ENCODE peak calls at places on chromosome 1, in eight cellular contexts. E, K, U, Y, P, J, A and H are unnamed samples.
A peak's percentile ranks its signal among the peaks of the same experiment; 100 is the strongest.

GRCh38 chr1:66282343-66282852 is 251.6 kb upstream of the SGIP1 start:
- DNase-seq in K (peak; percentile 98), P (peak; percentile 42), Y (no peak), U (peak; percentile 47), E (no peak), A (no peak), J (peak; percentile 85), H (no peak)

GRCh38 chr1:32991819-32992488 is 27.3 kb upstream of the RNF19B start:
- DNase-seq in P (no peak), A (no peak), E (no peak), K (no peak), Y (no peak), U (no peak), J (no peak), H (no peak)

GRCh38 chr1:15027515-15027948 is 126.0 kb upstream of the TMEM51 start:
- DNase-seq in U (peak; percentile 78), A (peak; percentile 24), K (peak; percentile 52), J (no peak), P (no peak), E (peak; percentile 76), Y (peak; percentile 79), H (peak; percentile 88)

GRCh38 chr1:6438047-6438525 is 13.5 kb downstream of the ESPN start:
- DNase-seq in U (peak; percentile 71), K (peak; percentile 58), E (peak; percentile 63), P (no peak), Y (peak; percentile 64), J (no peak), A (peak; percentile 7), H (peak; percentile 82)

GRCh38 chr1:236917448-236917847 is 86.8 kb downstream of the MT1HL1 start:
- DNase-seq in K (no peak), A (no peak), U (no peak), Y (no peak), E (no peak), J (no peak), P (no peak), H (no peak)

GRCh38 chr1:220527279-220528048 is 472 bp upstream of the MARK1 start:
- DNase-seq in A (no peak), E (no peak), P (no peak), Y (peak; percentile 16), K (peak; percentile 5), U (peak; percentile 29), J (no peak), H (peak; percentile 32)

GRCh38 chr1:157291083-157291482 is 152.9 kb upstream of the ETV3 start:
- DNase-seq in U (no peak), J (no peak), P (no peak), E (no peak), Y (no peak), K (no peak), A (no peak), H (no peak)

GRCh38 chr1:156371553-156372264 is 2.7 kb downstream of the RHBG start:
- DNase-seq in P (no peak), A (no peak), E (no peak), Y (peak; percentile 79), K (peak; percentile 16), J (no peak), U (no peak), H (no peak)

GRCh38 chr1:152654110-152654509 is 9.1 kb upstream of the LCE2D start:
- DNase-seq in Y (peak; percentile 37), A (peak; percentile 19), K (peak; percentile 54), E (no peak), P (no peak), U (peak; percentile 35), J (no peak), H (peak; percentile 12)

GRCh38 chr1:214164157-214164556 is 116.8 kb upstream of the SMYD2 start:
- DNase-seq in U (no peak), E (no peak), A (no peak), K (no peak), P (no peak), J (no peak), Y (no peak), H (no peak)

GRCh38 chr1:215243275-215244054 is 160.9 kb downstream of the KCNK2 start:
- DNase-seq in Y (no peak), E (no peak), A (no peak), P (no peak), U (no peak), K (no peak), J (no peak), H (no peak)

GRCh38 chr1:154529308-154529707 is 27.1 kb upstream of the SHE start:
- DNase-seq in Y (no peak), J (no peak), U (no peak), E (no peak), K (no peak), P (no peak), A (no peak), H (no peak)

GRCh38 chr1:154536570-154536969 is 21.9 kb downstream of the UBE2Q1 start:
- DNase-seq in P (no peak), J (no peak), K (no peak), U (no peak), E (no peak), A (no peak), Y (no peak), H (no peak)

GRCh38 chr1:154539486-154540483 is 18.7 kb downstream of the UBE2Q1 start:
- DNase-seq in Y (no peak), A (no peak), P (no peak), E (no peak), J (no peak), K (no peak), U (no peak), H (no peak)

DNA sequence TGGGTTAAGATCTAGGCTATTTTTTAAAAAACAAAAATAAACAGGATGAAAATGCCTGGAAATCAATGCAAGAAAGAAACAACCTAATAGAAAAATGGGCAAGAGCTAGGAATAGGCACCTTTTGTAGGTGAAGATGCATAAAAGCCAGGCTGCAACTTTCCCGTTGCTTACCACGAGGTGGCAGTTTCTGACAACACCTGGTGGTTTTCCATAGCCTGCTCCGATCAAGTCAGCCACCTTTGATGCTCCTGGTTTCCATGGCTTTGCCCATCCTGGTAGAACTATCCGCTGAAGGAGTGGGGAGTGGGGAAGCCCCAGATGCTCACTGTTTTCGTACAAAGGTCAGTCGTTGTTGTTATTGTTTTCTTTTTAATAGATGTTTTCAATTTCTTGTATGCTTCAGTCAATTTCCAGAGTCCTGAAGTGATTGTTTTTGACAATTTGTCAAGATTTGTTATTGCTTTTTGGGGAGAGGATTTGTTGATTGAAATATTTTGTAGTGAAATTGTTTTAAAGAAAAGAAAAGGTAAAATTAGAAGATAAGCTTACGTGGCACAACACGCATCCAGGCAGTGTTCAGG is 24.1 kb downstream of the UBE2Q1 start:
- DNase-seq in A (no peak), P (no peak), U (peak; percentile 54), J (no peak), K (peak; percentile 44), Y (peak; percentile 10), E (no peak), H (peak; percentile 35)
- TF ChIP-seq CTCF in A (peak; percentile 26), P (peak; percentile 51), U (peak; percentile 36), J (peak; percentile 76), K (peak; percentile 88), Y (no peak), E (peak; percentile 64), H (peak; percentile 48)

GRCh38 chr1:75130312-75130677 is 3.9 kb upstream of the LHX8 start:
- DNase-seq in P (no peak), A (no peak), K (no peak), Y (no peak), E (no peak), U (no peak), J (no peak), H (no peak)

GRCh38 chr1:75130865-75131592 is 3.2 kb upstream of the LHX8 start:
- DNase-seq in U (no peak), E (peak; percentile 16), P (no peak), A (no peak), K (no peak), J (no peak), Y (no peak), H (peak; percentile 47)

GRCh38 chr1:75129660-75130311 is 4.4 kb upstream of the LHX8 start:
- DNase-seq in U (no peak), P (no peak), E (no peak), A (peak; percentile 83), Y (no peak), K (no peak), J (no peak), H (no peak)

GRCh38 chr1:75132421-75133381 is 1.5 kb upstream of the LHX8 start:
- DNase-seq in E (no peak), J (no peak), K (no peak), P (no peak), A (no peak), U (no peak), Y (no peak), H (no peak)

GRCh38 chr1:75131593-75132420 is 2.4 kb upstream of the LHX8 start:
- DNase-seq in K (no peak), P (no peak), U (no peak), J (no peak), A (no peak), E (no peak), Y (no peak), H (no peak)
- TF ChIP-seq CTCF in K (no peak), P (no peak), U (no peak), J (no peak), A (no peak), E (no peak), Y (no peak), H (no peak)

GRCh38 chr1:70044832-70045231 is 160.5 kb downstream of the LRRC40 start:
- DNase-seq in Y (no peak), E (no peak), P (peak; percentile 26), U (no peak), K (peak; percentile 32), J (peak; percentile 36), A (no peak), H (no peak)

GRCh38 chr1:70041317-70042045 is 163.9 kb downstream of the LRRC40 start:
- DNase-seq in Y (no peak), A (no peak), U (no peak), P (no peak), K (no peak), E (no peak), J (no peak), H (no peak)

GRCh38 chr1:70042090-70042716 is 163.2 kb downstream of the LRRC40 start:
- DNase-seq in Y (no peak), A (no peak), K (no peak), U (no peak), J (no peak), P (no peak), E (no peak), H (no peak)

GRCh38 chr1:70039485-70039884 is 165.9 kb downstream of the LRRC40 start:
- DNase-seq in J (no peak), P (no peak), E (no peak), U (no peak), Y (no peak), K (no peak), A (no peak), H (no peak)

DNA sequence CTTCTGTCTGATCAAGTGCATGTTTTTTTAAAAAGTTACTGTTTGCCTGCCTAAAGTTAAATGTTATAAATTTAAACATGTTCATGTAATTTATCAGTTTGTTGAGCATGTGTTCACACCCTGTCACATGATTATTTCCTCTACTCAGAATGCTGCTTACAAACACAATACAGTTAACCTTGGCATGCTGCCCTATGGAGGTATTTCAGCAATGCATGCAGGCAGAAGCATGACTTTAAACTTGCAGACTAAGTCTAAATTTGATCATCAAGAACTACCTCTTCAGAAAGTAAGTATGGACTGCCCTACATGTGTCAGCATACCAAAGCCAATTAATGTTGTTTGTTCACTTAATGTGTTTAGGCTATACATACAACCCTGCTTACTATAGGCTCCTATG is 161.6 kb downstream of the LRRC40 start:
- DNase-seq in K (peak; percentile 68), U (no peak), E (no peak), A (peak; percentile 29), Y (peak; percentile 3), J (peak; percentile 86), P (peak; percentile 50), H (no peak)
- TF ChIP-seq CTCF in K (no peak), U (no peak), E (no peak), A (no peak), Y (no peak), J (no peak), P (no peak), H (no peak)

GRCh38 chr1:64251971-64252370 is 48.5 kb downstream of the UBE2U start:
- DNase-seq in E (no peak), U (no peak), Y (no peak), K (no peak), P (no peak), A (no peak), J (no peak), H (no peak)
- TF ChIP-seq CTCF in E (no peak), U (no peak), Y (no peak), K (peak; percentile 25), P (peak; percentile 15), A (no peak), J (peak; percentile 21), H (no peak)